ENCODE peak calls at places on chromosome 4, in eight cellular contexts. K is stomach; J is RPMI7951; M is B cell; L is foreskin fibroblast; T is HFF-Myc; A is NCI-H2081 treated with DMSO at 0.1 percent for 48 hours; E is effector CD4-positive, alpha-beta T cell. Y is an unnamed sample.
A peak's percentile ranks its signal among the peaks of the same experiment; 100 is the strongest.

GRCh38 chr4:155552180-155552579 is 114.5 kb upstream of the GUCY1A1 start:
- DNase-seq in K (no peak), J (peak; percentile 96), M (no peak), L (peak; percentile 28), T (no peak), A (no peak), E (no peak), Y (no peak)

GRCh38 chr4:70666369-70666768 is at the start of gene JCHAIN:
- DNase-seq in K (no peak), J (no peak), M (no peak), L (no peak), T (no peak), A (no peak), E (no peak), Y (no peak)

GRCh38 chr4:172726001-172726423 is 442.6 kb upstream of the GALNT7 start:
- DNase-seq in K (peak; percentile 26), J (no peak), M (no peak), L (peak; percentile 4), T (no peak), A (no peak), E (no peak), Y (no peak)

GRCh38 chr4:144748814-144749555 is 103.0 kb downstream of the HHIP start:
- DNase-seq in K (no peak), J (no peak), M (no peak), L (no peak), T (peak; percentile 12), A (no peak), E (no peak), Y (no peak)

GRCh38 chr4:112514449-112515277 is 1.3 kb downstream of the NEUROG2 start:
- DNase-seq in K (no peak), J (no peak), M (peak; percentile 39), L (no peak), T (no peak), A (no peak), E (no peak), Y (peak; percentile 65)

GRCh38 chr4:154082760-154083530 is 294.1 kb upstream of the SFRP2 start:
- DNase-seq in K (no peak), J (peak; percentile 53), M (no peak), L (no peak), T (no peak), A (no peak), E (no peak), Y (peak; percentile 83)

GRCh38 chr4:88742561-88742960 is 44.9 kb upstream of the NAP1L5 start:
- DNase-seq in K (no peak), J (no peak), M (no peak), L (no peak), T (no peak), A (no peak), E (no peak), Y (no peak)

GRCh38 chr4:172042714-172043114 is 229.5 kb downstream of the GALNTL6 start:
- DNase-seq in K (no peak), J (peak; percentile 0), M (no peak), L (no peak), T (peak; percentile 2), A (peak; percentile 66), E (no peak), Y (no peak)

Y was measured in GM23338.